ENCODE peak calls at places on chromosome 19, in four cellular contexts. Z is posterior cingulate gyrus; D is transverse colon; G is stimulated activated CD8-positive, alpha-beta memory T cell treated with anti-CD3 and anti-CD28 coated beads, Interleukin-4, amount 100 ng/mL, for 1 hour. Y is an unnamed sample.

GRCh38 chr19:45471116-45471865 is 3.5 kb downstream of the FOSB start:
- DNase-seq in Z (no peak), D (no peak), G (no peak), Y (no peak)

GRCh38 chr19:23254141-23254910 is 4.1 kb upstream of the ZNF724 start:
- DNase-seq in Z (no peak), D (no peak), G (no peak), Y (no peak)

GRCh38 chr19:2255112-2255845 is 938 bp downstream of the JSRP1 start:
- DNase-seq in Z (no peak), D (no peak), G (no peak), Y (no peak)

GRCh38 chr19:46620716-46621115 is 4.2 kb downstream of the PTGIR start:
- DNase-seq in Z (peak; percentile 22), D (no peak), G (no peak), Y (no peak)

GRCh38 chr19:53147645-53148044 is 11.2 kb downstream of the ZNF347 start:
- DNase-seq in Z (no peak), D (no peak), G (no peak), Y (no peak)

GRCh38 chr19:1827566-1828278 is 15.6 kb upstream of the ATP8B3 start:
- DNase-seq in Z (no peak), D (no peak), G (no peak), Y (no peak)

GRCh38 chr19:47351545-47351944 is 2.4 kb downstream of the DHX34 start:
- DNase-seq in Z (no peak), D (no peak), G (no peak), Y (peak; percentile 43)

GRCh38 chr19:42394751-42395150 is 4.7 kb upstream of the CNFN start:
- DNase-seq in Z (no peak), D (no peak), G (no peak), Y (no peak)

GRCh38 chr19:45655073-45655472 is 12.9 kb upstream of the GIPR start:
- DNase-seq in Z (no peak), D (no peak), G (no peak), Y (no peak)

GRCh38 chr19:2446390-2446789 is 10.4 kb downstream of the LMNB2 start:
- DNase-seq in Z (no peak), D (no peak), G (no peak), Y (no peak)

GRCh38 chr19:10643968-10644290 is 10.2 kb upstream of the ILF3 start:
- DNase-seq in Z (no peak), D (no peak), G (no peak), Y (no peak)

GRCh38 chr19:41706741-41707501 is 1.5 kb upstream of the CEACAM5 start:
- DNase-seq in Z (peak; percentile 81), D (peak; percentile 87), G (peak; percentile 44), Y (peak; percentile 48)

GRCh38 chr19:517721-518136 is 10.4 kb downstream of the TPGS1 start:
- DNase-seq in Z (no peak), D (no peak), G (no peak), Y (no peak)

Y was measured in iPS DF 6.9.